ENCODE peak calls at places on chromosome 22, in five cellular contexts. K is activated T-cell treated with anti-CD3 and anti-CD28 coated beads for 1 hour; J is central memory CD4-positive, alpha-beta T cell; T is CD4-positive, alpha-beta T cell; E is GM18507. O is an unnamed sample.

GRCh38 chr22:48241658-48242057 is 1479.2 kb downstream of the TBC1D22A start:
- DNase-seq in K (no peak), J (no peak), T (no peak), E (no peak), O (no peak)

GRCh38 chr22:24830205-24830979 is 24.4 kb downstream of the SGSM1 start:
- DNase-seq in K (no peak), J (no peak), T (no peak), E (no peak), O (no peak)

GRCh38 chr22:19759994-19760651 is 455 bp upstream of the TBX1 start:
- DNase-seq in K (no peak), J (no peak), T (no peak), E (no peak), O (no peak)

GRCh38 chr22:29872989-29873388 is 10.0 kb upstream of the MTMR3 start:
- DNase-seq in K (no peak), J (no peak), T (no peak), E (no peak), O (no peak)

GRCh38 chr22:40491990-40492631 is 121.7 kb downstream of the SGSM3 start:
- DNase-seq in K (no peak), J (peak; percentile 1), T (no peak), E (peak; percentile 45), O (peak; percentile 40)

GRCh38 chr22:20203142-20204099 is 52.6 kb upstream of the CCDC188 start:
- DNase-seq in K (no peak), J (no peak), T (no peak), E (no peak), O (no peak)

GRCh38 chr22:28021998-28022660 is 103.1 kb upstream of the PITPNB start:
- DNase-seq in K (no peak), J (no peak), T (no peak), E (no peak), O (no peak)

GRCh38 chr22:49810363-49811013 is 17.2 kb downstream of the BRD1 start:
- DNase-seq in K (no peak), J (no peak), T (no peak), E (no peak), O (no peak)

GRCh38 chr22:45083659-45084305 is 74.0 kb upstream of the PHF21B start:
- DNase-seq in K (no peak), J (no peak), T (no peak), E (no peak), O (no peak)

GRCh38 chr22:26708256-26709009 is 51.0 kb downstream of the MIAT start:
- DNase-seq in K (no peak), J (no peak), T (no peak), E (no peak), O (no peak)

GRCh38 chr22:37932821-37933578 is 20.4 kb downstream of the C22orf23 start:
- DNase-seq in K (no peak), J (no peak), T (no peak), E (no peak), O (no peak)

GRCh38 chr22:40844951-40845350 is 11.5 kb downstream of the ST13 start:
- DNase-seq in K (no peak), J (no peak), T (no peak), E (no peak), O (no peak)

GRCh38 chr22:32080904-32081303 is 37.8 kb downstream of the SLC5A1 start:
- DNase-seq in K (peak; percentile 1), J (peak; percentile 26), T (peak; percentile 2), E (peak; percentile 37), O (peak; percentile 16)

GRCh38 chr22:19271856-19272535 is 19.5 kb downstream of the CLTCL1 start:
- DNase-seq in K (no peak), J (no peak), T (no peak), E (no peak), O (no peak)

GRCh38 chr22:39090426-39091064 is 6.5 kb upstream of the APOBEC3H start:
- DNase-seq in K (peak; percentile 67), J (peak; percentile 94), T (peak; percentile 84), E (no peak), O (no peak)

GRCh38 chr22:20296598-20296997 is 23.3 kb downstream of the DGCR6L start:
- DNase-seq in K (no peak), J (no peak), T (no peak), E (no peak), O (no peak)